ENCODE peak calls at places on chromosomes 7 and 10, in seven cellular contexts. One of them, this sample, is unnamed.

GRCh38 chr10:119694608-119695007 is 31.2 kb upstream of the INPP5F start:
- DNase-seq in HCT116: no peak
- DNase-seq in heart left ventricle: no peak
- DNase-seq in uterus: no peak
- DNase-seq in upper lobe of left lung: no peak
- DNase-seq in sigmoid colon: no peak
- DNase-seq in esophagus squamous epithelium: no peak
- DNase-seq in this sample: no peak

GRCh38 chr10:131706952-131707351 is 193.9 kb upstream of the PPP2R2D start:
- DNase-seq in HCT116: no peak
- DNase-seq in heart left ventricle: no peak
- DNase-seq in uterus: no peak
- DNase-seq in upper lobe of left lung: no peak
- DNase-seq in sigmoid colon: no peak
- DNase-seq in esophagus squamous epithelium: no peak
- DNase-seq in this sample: no peak

GRCh38 chr10:114408968-114409444 is 4.7 kb upstream of the AFAP1L2 start:
- DNase-seq in HCT116: no peak
- DNase-seq in heart left ventricle: no peak
- DNase-seq in uterus: no peak
- DNase-seq in upper lobe of left lung: no peak
- DNase-seq in sigmoid colon: peak; percentile 28
- DNase-seq in esophagus squamous epithelium: no peak
- DNase-seq in this sample: no peak

GRCh38 chr7:91194841-91195240 is 69.4 kb upstream of the FZD1 start:
- DNase-seq in HCT116: no peak
- DNase-seq in heart left ventricle: no peak
- DNase-seq in uterus: no peak
- DNase-seq in upper lobe of left lung: no peak
- DNase-seq in sigmoid colon: no peak
- DNase-seq in esophagus squamous epithelium: no peak
- DNase-seq in this sample: no peak

GRCh38 chr10:75404335-75405200 is 3.0 kb upstream of the ZNF503 start:
- DNase-seq in HCT116: no peak
- DNase-seq in heart left ventricle: no peak
- DNase-seq in uterus: peak; percentile 55
- DNase-seq in upper lobe of left lung: peak; percentile 89
- DNase-seq in sigmoid colon: no peak
- DNase-seq in esophagus squamous epithelium: no peak
- DNase-seq in this sample: peak; percentile 56

GRCh38 chr7:33044986-33045385 is 17.6 kb downstream of the NT5C3A start:
- DNase-seq in HCT116: no peak
- DNase-seq in heart left ventricle: no peak
- DNase-seq in uterus: no peak
- DNase-seq in upper lobe of left lung: no peak
- DNase-seq in sigmoid colon: no peak
- DNase-seq in esophagus squamous epithelium: no peak
- DNase-seq in this sample: no peak

GRCh38 chr7:98785929-98786571 is 83.8 kb downstream of the TMEM130 start:
- DNase-seq in HCT116: no peak
- DNase-seq in heart left ventricle: no peak
- DNase-seq in uterus: no peak
- DNase-seq in upper lobe of left lung: no peak
- DNase-seq in sigmoid colon: no peak
- DNase-seq in esophagus squamous epithelium: no peak
- DNase-seq in this sample: no peak

GRCh38 chr10:71635867-71636266 is 83.7 kb downstream of the C10orf105 start:
- DNase-seq in HCT116: no peak
- DNase-seq in heart left ventricle: no peak
- DNase-seq in uterus: no peak
- DNase-seq in upper lobe of left lung: no peak
- DNase-seq in sigmoid colon: no peak
- DNase-seq in esophagus squamous epithelium: no peak
- DNase-seq in this sample: no peak

GRCh38 chr10:43881657-43882056 is 233.0 kb upstream of the ZNF32 start:
- DNase-seq in HCT116: no peak
- DNase-seq in heart left ventricle: no peak
- DNase-seq in uterus: no peak
- DNase-seq in upper lobe of left lung: no peak
- DNase-seq in sigmoid colon: no peak
- DNase-seq in esophagus squamous epithelium: no peak
- DNase-seq in this sample: no peak

GRCh38 chr10:133590970-133591359 is 25.6 kb upstream of the SYCE1 start:
- DNase-seq in HCT116: no peak
- DNase-seq in heart left ventricle: no peak
- DNase-seq in uterus: no peak
- DNase-seq in upper lobe of left lung: no peak
- DNase-seq in sigmoid colon: no peak
- DNase-seq in esophagus squamous epithelium: no peak
- DNase-seq in this sample: no peak

GRCh38 chr7:19268737-19269136 is 123.5 kb upstream of the FERD3L start:
- DNase-seq in HCT116: no peak
- DNase-seq in heart left ventricle: no peak
- DNase-seq in uterus: no peak
- DNase-seq in upper lobe of left lung: no peak
- DNase-seq in sigmoid colon: no peak
- DNase-seq in esophagus squamous epithelium: no peak
- DNase-seq in this sample: no peak

GRCh38 chr10:27819781-27820531 is 74.3 kb upstream of the MKX start:
- DNase-seq in HCT116: no peak
- DNase-seq in heart left ventricle: peak; percentile 65
- DNase-seq in uterus: no peak
- DNase-seq in upper lobe of left lung: peak; percentile 56
- DNase-seq in sigmoid colon: peak; percentile 64
- DNase-seq in esophagus squamous epithelium: no peak
- DNase-seq in this sample: peak; percentile 49

GRCh38 chr10:5288359-5288758 is 76.4 kb upstream of the UCN3 start:
- DNase-seq in HCT116: no peak
- DNase-seq in heart left ventricle: no peak
- DNase-seq in uterus: no peak
- DNase-seq in upper lobe of left lung: no peak
- DNase-seq in sigmoid colon: no peak
- DNase-seq in esophagus squamous epithelium: no peak
- DNase-seq in this sample: no peak

GRCh38 chr10:89235073-89235798 is 16.3 kb downstream of the LIPA start:
- DNase-seq in HCT116: no peak
- DNase-seq in heart left ventricle: peak; percentile 56
- DNase-seq in uterus: no peak
- DNase-seq in upper lobe of left lung: peak; percentile 72
- DNase-seq in sigmoid colon: peak; percentile 79
- DNase-seq in esophagus squamous epithelium: no peak
- DNase-seq in this sample: peak; percentile 24

GRCh38 chr10:81040947-81041346 is 503.2 kb downstream of the SH2D4B start:
- DNase-seq in HCT116: no peak
- DNase-seq in heart left ventricle: no peak
- DNase-seq in uterus: no peak
- DNase-seq in upper lobe of left lung: no peak
- DNase-seq in sigmoid colon: no peak
- DNase-seq in esophagus squamous epithelium: no peak
- DNase-seq in this sample: no peak
- TF ChIP-seq POLR2A in HCT116: no peak
- TF ChIP-seq POLR2A in heart left ventricle: no peak
- TF ChIP-seq POLR2A in uterus: no peak
- TF ChIP-seq POLR2A in upper lobe of left lung: no peak
- TF ChIP-seq POLR2A in sigmoid colon: no peak
- TF ChIP-seq POLR2A in esophagus squamous epithelium: no peak
- TF ChIP-seq POLR2A in this sample: no peak

GRCh38 chr7:143147070-143147469 is 15.2 kb downstream of the PIP start:
- DNase-seq in HCT116: no peak
- DNase-seq in heart left ventricle: no peak
- DNase-seq in uterus: no peak
- DNase-seq in upper lobe of left lung: no peak
- DNase-seq in sigmoid colon: no peak
- DNase-seq in esophagus squamous epithelium: no peak
- DNase-seq in this sample: no peak
- H3K4me1 ChIP-seq in HCT116: no peaks in the 10 kb centered on the region
- H3K4me1 ChIP-seq in heart left ventricle: no peaks in the 10 kb centered on the region
- H3K4me1 ChIP-seq in uterus: no peaks in the 10 kb centered on the region
- H3K4me1 ChIP-seq in upper lobe of left lung: no peaks in the 10 kb centered on the region
- H3K4me1 ChIP-seq in sigmoid colon: no peaks in the 10 kb centered on the region
- H3K4me1 ChIP-seq in esophagus squamous epithelium: no peaks in the 10 kb centered on the region
- H3K4me1 ChIP-seq in this sample: peaks cover 13% of the 10 kb centered on the region

GRCh38 chr10:3074985-3075600 is 7.7 kb downstream of the PFKP start:
- DNase-seq in HCT116: no peak
- DNase-seq in heart left ventricle: no peak
- DNase-seq in uterus: no peak
- DNase-seq in upper lobe of left lung: no peak
- DNase-seq in sigmoid colon: peak; percentile 33
- DNase-seq in esophagus squamous epithelium: no peak
- DNase-seq in this sample: no peak
- H3K36me3 ChIP-seq in HCT116: peaks cover 40% of the 10 kb centered on the region
- H3K36me3 ChIP-seq in heart left ventricle: peaks cover 9% of the 10 kb centered on the region
- H3K36me3 ChIP-seq in uterus: no peaks in the 10 kb centered on the region
- H3K36me3 ChIP-seq in upper lobe of left lung: no peaks in the 10 kb centered on the region
- H3K36me3 ChIP-seq in sigmoid colon: no peaks in the 10 kb centered on the region
- H3K36me3 ChIP-seq in esophagus squamous epithelium: no peaks in the 10 kb centered on the region
- H3K36me3 ChIP-seq in this sample: no peaks in the 10 kb centered on the region

GRCh38 chr7:150735596-150736358 is 1.4 kb upstream of the GIMAP5 start:
- DNase-seq in HCT116: no peak
- DNase-seq in heart left ventricle: no peak
- DNase-seq in uterus: no peak
- DNase-seq in upper lobe of left lung: no peak
- DNase-seq in sigmoid colon: no peak
- DNase-seq in esophagus squamous epithelium: no peak
- DNase-seq in this sample: no peak

GRCh38 chr7:150738092-150739044 is 1.1 kb downstream of the GIMAP5 start:
- DNase-seq in HCT116: peak; percentile 26
- DNase-seq in heart left ventricle: no peak
- DNase-seq in uterus: no peak
- DNase-seq in upper lobe of left lung: no peak
- DNase-seq in sigmoid colon: no peak
- DNase-seq in esophagus squamous epithelium: no peak
- DNase-seq in this sample: no peak

GRCh38 chr7:150739045-150739432 is 1.8 kb downstream of the GIMAP5 start:
- DNase-seq in HCT116: no peak
- DNase-seq in heart left ventricle: no peak
- DNase-seq in uterus: no peak
- DNase-seq in upper lobe of left lung: no peak
- DNase-seq in sigmoid colon: no peak
- DNase-seq in esophagus squamous epithelium: no peak
- DNase-seq in this sample: no peak

GRCh38 chr7:150736864-150737263 is 354 bp upstream of the GIMAP5 start:
- DNase-seq in HCT116: no peak
- DNase-seq in heart left ventricle: no peak
- DNase-seq in uterus: no peak
- DNase-seq in upper lobe of left lung: no peak
- DNase-seq in sigmoid colon: no peak
- DNase-seq in esophagus squamous epithelium: no peak
- DNase-seq in this sample: no peak

GRCh38 chr7:150737265-150738055 is at the start of gene GIMAP5:
- DNase-seq in HCT116: no peak
- DNase-seq in heart left ventricle: peak; percentile 55
- DNase-seq in uterus: no peak
- DNase-seq in upper lobe of left lung: no peak
- DNase-seq in sigmoid colon: no peak
- DNase-seq in esophagus squamous epithelium: no peak
- DNase-seq in this sample: no peak
- TF ChIP-seq POLR2A in HCT116: no peak
- TF ChIP-seq POLR2A in heart left ventricle: no peak
- TF ChIP-seq POLR2A in uterus: peak; percentile 51
- TF ChIP-seq POLR2A in upper lobe of left lung: no peak
- TF ChIP-seq POLR2A in sigmoid colon: no peak
- TF ChIP-seq POLR2A in esophagus squamous epithelium: peak; percentile 58
- TF ChIP-seq POLR2A in this sample: peak; percentile 46

GRCh38 chr10:92758594-92758993 is 68.8 kb downstream of the HHEX start:
- DNase-seq in HCT116: no peak
- DNase-seq in heart left ventricle: no peak
- DNase-seq in uterus: no peak
- DNase-seq in upper lobe of left lung: no peak
- DNase-seq in sigmoid colon: no peak
- DNase-seq in esophagus squamous epithelium: no peak
- DNase-seq in this sample: no peak
- H3K4me1 ChIP-seq in HCT116: peaks cover 7% of the 10 kb centered on the region
- H3K4me1 ChIP-seq in heart left ventricle: peaks cover 11% of the 10 kb centered on the region
- H3K4me1 ChIP-seq in uterus: no peaks in the 10 kb centered on the region
- H3K4me1 ChIP-seq in upper lobe of left lung: peaks cover 31% of the 10 kb centered on the region
- H3K4me1 ChIP-seq in sigmoid colon: peaks cover 43% of the 10 kb centered on the region
- H3K4me1 ChIP-seq in esophagus squamous epithelium: peaks cover 12% of the 10 kb centered on the region
- H3K4me1 ChIP-seq in this sample: no peaks in the 10 kb centered on the region

DNA sequence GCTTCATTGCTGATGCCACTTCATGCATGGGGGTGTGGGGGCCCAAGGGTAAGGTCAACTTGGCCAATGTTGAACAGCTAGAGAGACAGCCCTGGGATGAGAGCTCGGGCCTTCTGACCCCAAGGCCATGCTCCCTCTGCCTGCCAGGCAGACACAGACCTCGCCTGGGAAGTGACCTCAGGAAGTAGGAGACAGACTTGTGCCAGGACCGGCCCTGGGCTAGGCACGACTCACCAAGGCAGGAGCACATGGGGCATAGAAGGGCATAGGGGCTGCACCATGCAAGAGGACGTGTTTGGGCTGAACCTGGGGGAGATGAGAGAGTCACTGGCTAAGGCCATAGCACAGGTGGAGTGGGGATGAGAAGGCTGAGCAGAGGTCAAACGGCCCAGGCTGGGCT is 27.1 kb downstream of the ZCCHC24 start:
- DNase-seq in HCT116: no peak
- DNase-seq in heart left ventricle: no peak
- DNase-seq in uterus: peak; percentile 13
- DNase-seq in upper lobe of left lung: no peak
- DNase-seq in sigmoid colon: peak; percentile 65
- DNase-seq in esophagus squamous epithelium: no peak
- DNase-seq in this sample: no peak
- H3K36me3 ChIP-seq in HCT116: no peaks in the 10 kb centered on the region
- H3K36me3 ChIP-seq in heart left ventricle: peaks cover 47% of the 10 kb centered on the region
- H3K36me3 ChIP-seq in uterus: no peaks in the 10 kb centered on the region
- H3K36me3 ChIP-seq in upper lobe of left lung: no peaks in the 10 kb centered on the region
- H3K36me3 ChIP-seq in sigmoid colon: no peaks in the 10 kb centered on the region
- H3K36me3 ChIP-seq in esophagus squamous epithelium: no peaks in the 10 kb centered on the region
- H3K36me3 ChIP-seq in this sample: no peaks in the 10 kb centered on the region

DNA sequence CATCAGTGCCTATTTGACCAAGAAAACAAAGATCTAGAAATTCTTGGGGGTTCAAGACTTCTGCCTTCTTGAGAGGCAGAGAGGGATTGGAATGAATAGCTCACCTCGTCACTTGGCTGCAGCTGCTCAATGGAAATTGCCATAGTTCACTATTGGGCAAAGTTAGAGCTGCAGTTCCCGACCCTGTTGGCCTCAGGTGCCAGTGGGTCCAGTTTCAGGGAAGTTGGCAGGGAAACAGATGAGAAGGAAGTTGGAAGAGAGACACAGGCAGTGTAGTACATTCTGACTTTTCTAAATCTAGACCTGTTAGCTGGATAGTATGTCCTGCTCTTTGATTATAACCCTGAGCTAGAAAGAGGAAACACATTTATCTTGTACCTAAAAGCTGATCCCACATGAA is 19.1 kb downstream of the A1CF start:
- DNase-seq in HCT116: no peak
- DNase-seq in heart left ventricle: no peak
- DNase-seq in uterus: no peak
- DNase-seq in upper lobe of left lung: no peak
- DNase-seq in sigmoid colon: no peak
- DNase-seq in esophagus squamous epithelium: no peak
- DNase-seq in this sample: no peak
- TF ChIP-seq POLR2A in HCT116: no peak
- TF ChIP-seq POLR2A in heart left ventricle: no peak
- TF ChIP-seq POLR2A in uterus: no peak
- TF ChIP-seq POLR2A in upper lobe of left lung: no peak
- TF ChIP-seq POLR2A in sigmoid colon: no peak
- TF ChIP-seq POLR2A in esophagus squamous epithelium: no peak
- TF ChIP-seq POLR2A in this sample: no peak

DNA sequence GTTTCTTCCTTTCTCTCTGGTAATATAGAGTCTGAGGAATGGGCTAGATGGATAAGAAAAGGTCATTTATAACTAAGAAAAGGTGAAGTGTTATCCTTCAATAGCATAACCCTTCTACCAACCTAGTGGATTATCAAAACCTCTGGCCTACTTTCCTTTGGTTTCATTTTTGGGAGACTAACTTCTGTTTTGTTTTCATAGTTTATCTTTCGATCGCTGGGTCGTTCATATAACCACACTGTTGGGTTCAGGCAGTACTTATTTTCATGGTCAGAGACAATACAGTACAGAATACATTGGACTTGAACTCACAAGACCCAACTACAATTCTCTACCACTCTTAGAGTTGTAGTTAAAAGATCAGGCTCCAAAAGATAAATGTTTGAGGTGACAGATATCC is 86.5 kb downstream of the UBE2H start:
- DNase-seq in HCT116: no peak
- DNase-seq in heart left ventricle: no peak
- DNase-seq in uterus: no peak
- DNase-seq in upper lobe of left lung: no peak
- DNase-seq in sigmoid colon: no peak
- DNase-seq in esophagus squamous epithelium: no peak
- DNase-seq in this sample: no peak
- H3K4me1 ChIP-seq in HCT116: peaks cover 59% of the 10 kb centered on the region
- H3K4me1 ChIP-seq in heart left ventricle: peaks cover 36% of the 10 kb centered on the region
- H3K4me1 ChIP-seq in uterus: peaks cover 18% of the 10 kb centered on the region
- H3K4me1 ChIP-seq in upper lobe of left lung: peaks cover 45% of the 10 kb centered on the region
- H3K4me1 ChIP-seq in sigmoid colon: peaks cover 59% of the 10 kb centered on the region
- H3K4me1 ChIP-seq in esophagus squamous epithelium: peaks cover 23% of the 10 kb centered on the region
- H3K4me1 ChIP-seq in this sample: peaks cover 70% of the 10 kb centered on the region